ENCODE peak calls at places on chromosomes 4 and X, in four cellular contexts. S is GM12878, W is SK-N-SH, I is transverse colon. Q is an unnamed sample.

GRCh38 chr4:71186566-71187398 is 152.0 kb upstream of the SLC4A4 start:
- DNase-seq in S (no peak), W (peak), I (peak), Q (peak)

GRCh38 chrX:42615161-42615563 is 162.8 kb downstream of the PPP1R2C start:
- DNase-seq in S (no peak), W (no peak), I (peak), Q (no peak)

GRCh38 chr4:100875296-100876040 is 357.6 kb upstream of the EMCN start:
- DNase-seq in S (no peak), W (no peak), I (no peak), Q (no peak)

GRCh38 chr4:151034829-151035228 is 19.7 kb upstream of the LRBA start:
- DNase-seq in S (no peak), W (no peak), I (no peak), Q (no peak)

GRCh38 chr4:8277356-8278008 is 7.9 kb downstream of the HTRA3 start:
- DNase-seq in S (no peak), W (no peak), I (no peak), Q (no peak)

GRCh38 chr4:105462610-105463009 is 11.3 kb downstream of the PPA2 start:
- DNase-seq in S (no peak), W (no peak), I (no peak), Q (no peak)

GRCh38 chr4:169485791-169486742 is 126.3 kb downstream of the NEK1 start:
- DNase-seq in S (peak), W (peak), I (peak), Q (no peak)

GRCh38 chrX:134935286-134935685 is 55.5 kb upstream of the SMIM10 start:
- DNase-seq in S (no peak), W (no peak), I (no peak), Q (no peak)

GRCh38 chrX:2828404-2829065 is at the start of gene GYG2:
- DNase-seq in S (no peak), W (peak), I (peak), Q (peak)

GRCh38 chr4:46123872-46124755 is at the start of gene GABRG1:
- DNase-seq in S (no peak), W (no peak), I (no peak), Q (no peak)

GRCh38 chr4:114692958-114693357 is 94.4 kb downstream of the UGT8 start:
- DNase-seq in S (no peak), W (no peak), I (no peak), Q (no peak)

GRCh38 chrX:30971761-30972603 is 82.9 kb upstream of the TAB3 start:
- DNase-seq in S (no peak), W (peak), I (peak), Q (peak)

GRCh38 chrX:119132961-119133360 is 5.3 kb upstream of the KIAA1210 start:
- DNase-seq in S (no peak), W (no peak), I (no peak), Q (no peak)

GRCh38 chr4:113565702-113566012 is 195.9 kb downstream of the CAMK2D start:
- DNase-seq in S (no peak), W (no peak), I (no peak), Q (no peak)

GRCh38 chrX:47623540-47624027 is 3.9 kb upstream of the SYN1 start:
- DNase-seq in S (no peak), W (peak), I (peak), Q (no peak)

GRCh38 chr4:186820371-186820990 is 96.8 kb upstream of the FAT1 start:
- DNase-seq in S (no peak), W (peak), I (peak), Q (no peak)

GRCh38 chrX:100677616-100678181 is 33.7 kb downstream of the SRPX2 start:
- DNase-seq in S (no peak), W (no peak), I (no peak), Q (no peak)

GRCh38 chrX:85111347-85111746 is 107.7 kb downstream of the APOOL start:
- DNase-seq in S (no peak), W (peak), I (no peak), Q (no peak)

GRCh38 chrX:153874366-153875125 is 11.4 kb downstream of the L1CAM start:
- DNase-seq in S (no peak), W (no peak), I (no peak), Q (no peak)

GRCh38 chr4:102620697-102621497 is 119.7 kb downstream of the NFKB1 start:
- DNase-seq in S (no peak), W (peak), I (peak), Q (peak)

GRCh38 chr4:102586644-102587021 is 85.5 kb downstream of the NFKB1 start:
- DNase-seq in S (peak), W (no peak), I (no peak), Q (no peak)

GRCh38 chr4:177281544-177281943 is 28.1 kb upstream of the NEIL3 start:
- DNase-seq in S (no peak), W (no peak), I (no peak), Q (no peak)

GRCh38 chr4:180099962-180100361 is 2143.2 kb upstream of the TENM3 start:
- DNase-seq in S (no peak), W (no peak), I (no peak), Q (no peak)

GRCh38 chr4:15672096-15672495 is 9.5 kb upstream of the FAM200B start:
- DNase-seq in S (no peak), W (no peak), I (no peak), Q (no peak)

GRCh38 chrX:68936608-68937007 is 107.8 kb downstream of the EFNB1 start:
- DNase-seq in S (no peak), W (no peak), I (peak), Q (peak)

GRCh38 chrX:49271341-49271740 is 1.7 kb downstream of the PPP1R3F start:
- DNase-seq in S (no peak), W (no peak), I (no peak), Q (no peak)

GRCh38 chrX:109840585-109840984 is 107.5 kb upstream of the ACSL4 start:
- DNase-seq in S (no peak), W (no peak), I (peak), Q (no peak)

GRCh38 chr4:182809417-182810102 is 107.6 kb downstream of the DCTD start:
- DNase-seq in S (no peak), W (no peak), I (no peak), Q (no peak)

GRCh38 chr4:174423257-174423944 is 98.9 kb downstream of the HPGD start:
- DNase-seq in S (no peak), W (no peak), I (no peak), Q (peak)

GRCh38 chr4:97150966-97151365 is 992.3 kb downstream of the STPG2 start:
- DNase-seq in S (no peak), W (no peak), I (no peak), Q (no peak)

GRCh38 chrX:42976729-42977366 is 198.9 kb upstream of the PPP1R2C start:
- DNase-seq in S (no peak), W (no peak), I (no peak), Q (peak)

GRCh38 chr4:173288296-173288695 is 45.9 kb downstream of the HMGB2 start:
- DNase-seq in S (peak), W (peak), I (peak), Q (peak)

GRCh38 chrX:27336466-27337091 is 126.6 kb downstream of the PPP4R3C start:
- DNase-seq in S (no peak), W (peak), I (peak), Q (peak)

GRCh38 chr4:152138451-152138850 is 377.6 kb upstream of the GATB start:
- DNase-seq in S (no peak), W (no peak), I (no peak), Q (no peak)

GRCh38 chr4:25928956-25929336 is 14.9 kb downstream of the SMIM20 start:
- DNase-seq in S (no peak), W (no peak), I (no peak), Q (no peak)

GRCh38 chr4:161952382-161952781 is 211.4 kb downstream of the FSTL5 start:
- DNase-seq in S (no peak), W (no peak), I (no peak), Q (no peak)

GRCh38 chr4:118270492-118270891 is 82.3 kb downstream of the PRSS12 start:
- DNase-seq in S (no peak), W (peak), I (no peak), Q (no peak)

GRCh38 chr4:174592256-174592984 is 70.1 kb upstream of the HPGD start:
- DNase-seq in S (no peak), W (no peak), I (no peak), Q (no peak)

GRCh38 chr4:47528651-47529050 is 43.6 kb downstream of the ATP10D start:
- DNase-seq in S (no peak), W (no peak), I (no peak), Q (no peak)

GRCh38 chr4:47519239-47519883 is 34.3 kb downstream of the ATP10D start:
- DNase-seq in S (peak), W (no peak), I (no peak), Q (no peak)

GRCh38 chr4:47526281-47526680 is 41.2 kb downstream of the ATP10D start:
- DNase-seq in S (no peak), W (no peak), I (no peak), Q (no peak)

GRCh38 chr4:47530801-47531200 is 45.7 kb downstream of the ATP10D start:
- DNase-seq in S (no peak), W (no peak), I (no peak), Q (no peak)

DNA sequence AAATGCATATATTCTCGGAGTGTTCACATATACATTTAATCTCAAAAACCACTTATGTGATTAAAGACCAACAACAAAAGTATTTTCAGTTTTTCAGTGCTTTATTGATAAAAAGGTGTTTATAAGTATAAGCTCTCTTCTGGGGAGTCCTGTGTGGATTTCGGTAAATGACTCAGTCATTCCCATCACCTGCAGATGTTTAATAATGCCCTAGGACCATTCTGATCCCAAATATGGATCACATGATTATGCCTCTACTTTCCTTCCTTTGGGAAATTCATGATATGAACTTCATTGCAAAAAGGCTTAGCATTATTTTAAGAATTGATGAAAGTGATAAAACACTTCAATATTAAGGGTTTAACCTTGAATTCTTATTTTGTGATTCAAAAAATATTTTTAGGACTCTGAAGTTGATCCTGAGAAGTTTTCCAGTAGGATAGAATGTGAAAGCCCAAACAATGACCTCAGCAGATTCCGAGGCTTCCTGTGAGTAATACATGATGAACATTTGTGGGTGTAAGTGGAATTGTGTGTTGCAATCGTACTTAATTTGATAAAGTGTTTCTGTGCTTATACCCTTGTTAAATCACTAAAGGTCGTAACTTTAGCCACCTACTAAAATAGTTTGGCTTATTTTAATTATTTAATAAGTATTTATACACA is 40.2 kb downstream of the ATP10D start:
- DNase-seq in S (no peak), W (no peak), I (no peak), Q (no peak)
- TF ChIP-seq POLR2AphosphoS5 in S (no peak), W (peak), I (peak), Q (peak)

GRCh38 chrX:1262369-1262768 is 6.2 kb upstream of the CSF2RA start:
- DNase-seq in S (no peak), W (no peak), I (no peak), Q (no peak)

GRCh38 chrX:1261285-1261684 is 7.3 kb upstream of the CSF2RA start:
- DNase-seq in S (no peak), W (no peak), I (no peak), Q (no peak)

GRCh38 chrX:1264556-1264955 is 4.1 kb upstream of the CSF2RA start:
- DNase-seq in S (no peak), W (no peak), I (no peak), Q (no peak)

DNA sequence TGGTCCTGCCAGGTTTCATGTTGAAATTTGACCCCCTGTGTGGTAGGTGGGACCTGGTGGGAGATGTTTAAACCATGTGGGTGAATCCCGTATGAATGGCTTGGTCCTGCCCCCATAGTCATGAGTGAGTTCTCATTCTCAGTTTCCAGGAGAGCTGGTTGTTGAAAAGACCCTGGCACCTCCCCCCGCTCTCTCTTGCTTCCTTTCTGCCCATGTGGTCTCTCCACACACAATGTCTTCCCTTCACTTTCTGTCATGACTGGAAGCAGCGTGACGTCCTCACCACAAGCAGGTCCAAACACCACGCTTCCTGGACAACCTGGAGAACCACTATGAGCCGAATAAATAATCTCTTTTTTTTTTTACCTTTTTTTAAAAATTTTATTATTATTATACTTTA is 3.6 kb upstream of the CSF2RA start:
- DNase-seq in S (no peak), W (no peak), I (no peak), Q (no peak)
- TF ChIP-seq EP300 in S (no peak), W (no peak), I (no peak), Q (no peak)

GRCh38 chr4:2418652-2419571 is at the start of gene CFAP99:
- DNase-seq in S (peak), W (peak), I (peak), Q (peak)
- TF ChIP-seq POLR2AphosphoS5 in S (no peak), W (no peak), I (peak), Q (peak)

GRCh38 chrX:10636337-10636736 is 16.0 kb upstream of the MID1 start:
- DNase-seq in S (no peak), W (peak), I (peak), Q (no peak)

GRCh38 chrX:10631416-10632145 is 11.2 kb upstream of the MID1 start:
- DNase-seq in S (no peak), W (no peak), I (no peak), Q (no peak)

GRCh38 chrX:10633722-10634121 is 13.3 kb upstream of the MID1 start:
- DNase-seq in S (no peak), W (no peak), I (no peak), Q (no peak)

GRCh38 chrX:10636851-10637250 is 16.5 kb upstream of the MID1 start:
- DNase-seq in S (no peak), W (no peak), I (no peak), Q (no peak)

DNA sequence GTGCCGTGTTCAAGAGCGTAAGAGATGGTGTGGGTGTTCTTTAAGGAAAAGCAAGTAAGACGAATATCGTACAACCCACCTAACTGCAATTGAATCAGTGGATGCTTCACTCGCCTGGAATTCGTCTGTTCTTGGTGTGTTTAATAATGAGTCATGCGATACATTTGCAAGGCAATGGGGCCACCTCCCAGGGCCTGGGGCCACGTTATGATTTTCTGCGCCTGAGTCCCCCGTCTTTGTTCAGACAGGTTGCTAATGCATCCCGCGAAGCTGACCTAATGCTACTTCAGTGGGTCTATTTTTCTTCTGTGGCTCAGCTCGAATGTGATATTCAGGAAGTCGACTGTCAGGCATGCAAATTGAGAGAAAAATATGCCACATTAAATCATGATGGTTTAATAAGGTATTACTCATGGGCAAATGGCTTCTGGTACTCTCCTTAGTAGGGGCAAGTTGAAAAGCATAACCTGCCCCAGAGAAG is 14.3 kb upstream of the MID1 start:
- DNase-seq in S (no peak), W (no peak), I (no peak), Q (no peak)
- TF ChIP-seq EP300 in S (no peak), W (no peak), I (no peak), Q (no peak)

GRCh38 chr4:141045848-141046247 is 87.4 kb downstream of the RNF150 start:
- DNase-seq in S (no peak), W (no peak), I (no peak), Q (no peak)

GRCh38 chr4:141041021-141041476 is 92.2 kb downstream of the RNF150 start:
- DNase-seq in S (no peak), W (no peak), I (no peak), Q (no peak)

GRCh38 chr4:141047228-141047884 is 85.9 kb downstream of the RNF150 start:
- DNase-seq in S (no peak), W (peak), I (no peak), Q (no peak)

DNA sequence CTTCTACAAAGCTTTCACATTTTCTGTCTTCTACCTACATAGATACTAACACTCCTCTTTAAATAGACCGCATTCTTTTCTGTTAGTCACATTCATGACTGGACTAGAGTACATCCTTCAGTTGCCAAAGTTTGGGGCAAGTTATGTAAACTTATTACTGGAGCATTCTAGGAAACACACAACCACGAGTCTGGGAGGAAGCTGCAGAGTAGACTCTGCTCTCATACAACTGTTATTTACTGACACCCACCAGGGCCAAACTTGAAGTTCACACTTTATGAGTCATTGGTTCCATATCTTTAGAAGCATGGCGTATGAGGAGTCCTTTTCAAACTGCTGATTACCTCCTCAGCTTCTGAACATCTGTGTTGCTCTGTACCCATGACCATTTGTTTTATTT is 87.0 kb downstream of the RNF150 start:
- DNase-seq in S (no peak), W (no peak), I (no peak), Q (no peak)
- TF ChIP-seq POLR2AphosphoS5 in S (no peak), W (peak), I (peak), Q (peak)

GRCh38 chrX:93538575-93538974 is 134.8 kb downstream of the NAP1L3 start:
- DNase-seq in S (no peak), W (peak), I (no peak), Q (no peak)
- TF ChIP-seq EP300 in S (no peak), W (no peak), I (no peak), Q (no peak)

GRCh38 chr4:38062894-38063168 is 102.6 kb downstream of the PTTG2 start:
- DNase-seq in S (no peak), W (no peak), I (no peak), Q (no peak)

GRCh38 chr4:38065900-38066299 is 105.7 kb downstream of the PTTG2 start:
- DNase-seq in S (no peak), W (no peak), I (no peak), Q (no peak)

GRCh38 chr4:38060829-38061431 is 100.7 kb downstream of the PTTG2 start:
- DNase-seq in S (no peak), W (peak), I (no peak), Q (no peak)

GRCh38 chr4:38065181-38065580 is 105.0 kb downstream of the PTTG2 start:
- DNase-seq in S (no peak), W (no peak), I (no peak), Q (no peak)

GRCh38 chr4:38062088-38062893 is 102.1 kb downstream of the PTTG2 start:
- DNase-seq in S (no peak), W (peak), I (peak), Q (peak)
- TF ChIP-seq POLR2AphosphoS5 in S (no peak), W (no peak), I (peak), Q (no peak)

DNA sequence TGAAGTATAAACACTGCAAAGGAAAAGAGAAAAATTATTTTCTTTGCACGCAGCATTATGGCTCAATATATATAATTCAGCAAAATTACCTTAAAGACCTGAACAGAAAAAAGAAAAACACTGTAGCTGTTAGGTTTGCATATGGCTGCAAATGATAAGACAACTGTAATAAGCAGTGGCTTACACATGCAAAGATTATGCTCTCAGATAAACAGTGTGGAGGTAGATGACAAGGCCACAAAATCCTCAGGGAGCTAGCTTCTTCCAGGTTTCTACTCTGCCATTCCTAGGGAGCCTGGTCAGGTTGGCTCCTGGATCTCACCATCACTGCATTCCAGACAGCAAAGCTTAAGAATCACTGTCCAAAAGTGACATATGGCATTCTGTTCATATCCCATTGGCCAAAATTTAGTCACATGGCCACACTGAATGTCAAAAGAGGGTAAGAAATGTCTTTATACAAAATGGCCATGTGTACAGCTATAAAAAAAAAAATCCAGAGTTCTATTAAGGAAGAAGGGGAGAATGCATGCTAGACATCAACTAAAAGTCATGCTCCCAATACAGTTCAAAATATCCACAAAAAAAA is 195.2 kb upstream of the SLC7A11 start:
- DNase-seq in S (no peak), W (no peak), I (no peak), Q (no peak)
- TF ChIP-seq EP300 in S (no peak), W (no peak), I (no peak), Q (no peak)

Q was measured in stomach.